ENCODE peak calls at places on chromosomes 12 and 14, in seven cellular contexts. L, F, Z, A, O, B and D are unnamed samples.

GRCh38 chr12:121573949-121574520 is 6.8 kb downstream of the KDM2B start:
- DNase-seq in L (no peak), F (no peak), Z (no peak), A (no peak), O (no peak), B (no peak), D (no peak)

GRCh38 chr14:101810897-101811620 is 49.5 kb downstream of the PPP2R5C start:
- DNase-seq in L (no peak), F (no peak), Z (no peak), A (no peak), O (no peak), B (no peak), D (no peak)

GRCh38 chr14:91244501-91244901 is at the start of gene GPR68:
- DNase-seq in L (peak; percentile 84), F (no peak), Z (peak; percentile 67), A (peak; percentile 84), O (no peak), B (peak; percentile 81), D (no peak)

GRCh38 chr14:73721101-73721821 is 7.1 kb upstream of the PNMA1 start:
- DNase-seq in L (no peak), F (no peak), Z (no peak), A (no peak), O (no peak), B (no peak), D (peak; percentile 59)

GRCh38 chr12:60205500-60205899 is 609.7 kb downstream of the SLC16A7 start:
- DNase-seq in L (no peak), F (no peak), Z (no peak), A (peak; percentile 76), O (no peak), B (no peak), D (no peak)

GRCh38 chr14:69921052-69921451 is 41.8 kb downstream of the SMOC1 start:
- DNase-seq in L (no peak), F (no peak), Z (no peak), A (peak; percentile 60), O (no peak), B (peak; percentile 59), D (no peak)

GRCh38 chr12:12661086-12661485 is 34.9 kb downstream of the GPR19 start:
- DNase-seq in L (no peak), F (no peak), Z (no peak), A (peak; percentile 93), O (no peak), B (no peak), D (no peak)

GRCh38 chr12:55693323-55694187 is 14.1 kb downstream of the ITGA7 start:
- DNase-seq in L (peak; percentile 44), F (no peak), Z (no peak), A (no peak), O (no peak), B (no peak), D (no peak)

GRCh38 chr14:76456200-76456599 is 80.3 kb downstream of the ESRRB start:
- DNase-seq in L (no peak), F (no peak), Z (peak; percentile 55), A (peak; percentile 16), O (no peak), B (no peak), D (no peak)

GRCh38 chr12:2212971-2213869 is 160.4 kb downstream of the CACNA1C start:
- DNase-seq in L (peak; percentile 71), F (no peak), Z (no peak), A (no peak), O (no peak), B (peak; percentile 86), D (no peak)

GRCh38 chr12:55757701-55758100 is 14.8 kb downstream of the GDF11 start:
- DNase-seq in L (no peak), F (no peak), Z (no peak), A (no peak), O (no peak), B (no peak), D (no peak)

GRCh38 chr12:48824112-48824511 is 5.8 kb downstream of the CACNB3 start:
- DNase-seq in L (no peak), F (peak; percentile 19), Z (no peak), A (no peak), O (no peak), B (no peak), D (no peak)

GRCh38 chr12:46915082-46915481 is 89.3 kb upstream of the SLC38A4 start:
- DNase-seq in L (peak; percentile 69), F (no peak), Z (no peak), A (peak; percentile 97), O (no peak), B (peak; percentile 71), D (no peak)

GRCh38 chr14:99744199-99744872 is 48.9 kb upstream of the EML1 start:
- DNase-seq in L (no peak), F (no peak), Z (no peak), A (peak; percentile 38), O (no peak), B (no peak), D (no peak)

GRCh38 chr14:88995437-88996198 is 171.2 kb downstream of the TTC8 start:
- DNase-seq in L (no peak), F (no peak), Z (no peak), A (peak; percentile 100), O (no peak), B (peak; percentile 74), D (no peak)

GRCh38 chr12:106919910-106920544 is 35.7 kb upstream of the TMEM263 start:
- DNase-seq in L (no peak), F (no peak), Z (peak; percentile 21), A (peak; percentile 50), O (no peak), B (no peak), D (no peak)